ENCODE peak calls at places on chromosomes 6 and 20, in six cellular contexts. X is IMR-90, L is trophoblast cell, G is H1, Q is mesenchymal stem cell, T is neuronal stem cell. F is an unnamed sample.

GRCh38 chr6:75278474-75279077 is 6.0 kb downstream of the TMEM30A start:
- DNase-seq in X (no peak), T (no peak), L (no peak), G (no peak), Q (no peak), F (no peak)

GRCh38 chr6:160329188-160329587 is 19.0 kb upstream of the SLC22A3 start:
- DNase-seq in G (no peak), X (no peak), Q (no peak), L (no peak), T (no peak), F (no peak)

GRCh38 chr6:144583614-144583954 is 298.4 kb downstream of the UTRN start:
- DNase-seq in L (peak; percentile 63), G (no peak), Q (no peak), X (no peak), T (no peak), F (no peak)

GRCh38 chr6:43737272-43738081 is 32.5 kb upstream of the VEGFA start:
- DNase-seq in T (no peak), X (peak; percentile 28), G (no peak), L (no peak), Q (peak; percentile 47), F (peak; percentile 30)

GRCh38 chr6:4610256-4610655 is 165.9 kb upstream of the CDYL start:
- DNase-seq in L (no peak), G (no peak), Q (peak; percentile 49), X (peak; percentile 77), T (no peak), F (no peak)

GRCh38 chr6:129236110-129236509 is 353.2 kb downstream of the LAMA2 start:
- DNase-seq in G (no peak), T (no peak), X (no peak), Q (no peak), L (no peak), F (no peak)

GRCh38 chr20:59611286-59611685 is 6.9 kb downstream of the PHACTR3 start:
- DNase-seq in G (no peak), L (no peak), X (no peak), Q (no peak), T (no peak), F (no peak)

GRCh38 chr6:54681987-54682386 is 164.6 kb upstream of the FAM83B start:
- DNase-seq in L (peak; percentile 62), X (peak; percentile 84), T (no peak), G (no peak), Q (peak; percentile 72), F (no peak)

GRCh38 chr6:79215233-79215824 is 19.2 kb downstream of the HMGN3 start:
- DNase-seq in T (peak; percentile 76), Q (peak; percentile 63), G (no peak), L (peak; percentile 89), X (no peak), F (no peak)

GRCh38 chr6:157649311-157650260 is 173.5 kb upstream of the SNX9 start:
- DNase-seq in L (no peak), G (no peak), T (no peak), X (no peak), Q (no peak), F (no peak)

GRCh38 chr6:1616556-1617463 is 7.1 kb downstream of the FOXC1 start:
- DNase-seq in X (no peak), G (no peak), L (no peak), T (no peak), Q (no peak), F (no peak)

GRCh38 chr6:81821449-81821848 is 69.0 kb upstream of the TENT5A start:
- DNase-seq in L (no peak), T (no peak), G (no peak), X (no peak), Q (no peak), F (no peak)

GRCh38 chr6:100664274-100665040 is 199.7 kb upstream of the SIM1 start:
- DNase-seq in G (no peak), L (peak; percentile 64), X (peak; percentile 57), Q (peak; percentile 49), T (peak; percentile 3), F (no peak)

GRCh38 chr6:162379762-162380409 is 347.7 kb downstream of the PRKN start:
- DNase-seq in Q (peak; percentile 10), X (no peak), G (no peak), L (no peak), T (no peak), F (no peak)

GRCh38 chr20:63686492-63687321 is 9.7 kb upstream of the TNFRSF6B start:
- DNase-seq in X (peak; percentile 80), T (no peak), Q (peak; percentile 96), G (no peak), L (peak; percentile 81), F (no peak)

GRCh38 chr6:157269261-157269794 is 54.0 kb downstream of the TMEM242 start:
- DNase-seq in G (no peak), L (peak; percentile 2), X (peak; percentile 60), Q (peak; percentile 18), T (no peak), F (peak; percentile 24)

GRCh38 chr6:106745396-106745795 is 116.0 kb downstream of the QRSL1 start:
- DNase-seq in L (no peak), G (no peak), X (no peak), Q (no peak), T (no peak), F (no peak)

GRCh38 chr6:47603995-47604394 is 94.4 kb upstream of the ADGRF4 start:
- DNase-seq in T (no peak), G (no peak), Q (no peak), L (peak; percentile 43), X (no peak), F (no peak)
- H3K14ac ChIP-seq in T (no peak overlapping the region), G (no peak overlapping the region), Q (no peak overlapping the region), L (no peak overlapping the region), X (no peak overlapping the region), F (no peak overlapping the region)

GRCh38 chr6:73461537-73462350 is at the start of gene MTO1:
- DNase-seq in X (peak; percentile 90), G (peak; percentile 77), Q (peak; percentile 95), T (peak; percentile 60), L (peak; percentile 95), F (peak; percentile 80)
- H2BK5ac ChIP-seq in X (peak within 1 kb of the TSS; percentile 94), G (peak within 1 kb of the TSS; percentile 3), Q (peak within 1 kb of the TSS; percentile 36), T (peak within 1 kb of the TSS; percentile 72), L (peak within 1 kb of the TSS; percentile 67), F (no peak within 1 kb of the TSS)

GRCh38 chr20:46206025-46206424 is 87.9 kb downstream of the CD40 start:
- DNase-seq in X (peak; percentile 28), T (no peak), G (no peak), Q (peak; percentile 57), L (peak; percentile 42), F (no peak)
- H3K23ac ChIP-seq in X (no peak overlapping the region), T (no peak overlapping the region), G (no peak overlapping the region), Q (no peak overlapping the region), L (no peak overlapping the region), F (no peak overlapping the region)

GRCh38 chr6:127716425-127716930 is 139.5 kb downstream of the C6orf58 start:
- DNase-seq in G (no peak), X (no peak), Q (peak; percentile 55), T (no peak), L (no peak), F (no peak)

GRCh38 chr6:127717384-127717783 is 140.4 kb downstream of the C6orf58 start:
- DNase-seq in T (no peak), X (no peak), L (no peak), G (no peak), Q (no peak), F (no peak)
- H3K14ac ChIP-seq in T (no peak overlapping the region), X (no peak overlapping the region), L (no peak overlapping the region), G (no peak overlapping the region), Q (no peak overlapping the region), F (no peak overlapping the region)

GRCh38 chr20:20816969-20817368 is 104.5 kb upstream of the RALGAPA2 start:
- DNase-seq in G (no peak), L (no peak), Q (no peak), X (no peak), T (no peak), F (no peak)

GRCh38 chr20:20821496-20822260 is 109.2 kb upstream of the RALGAPA2 start:
- DNase-seq in X (no peak), G (peak; percentile 54), L (peak; percentile 78), T (no peak), Q (no peak), F (peak; percentile 78)

GRCh38 chr20:20823469-20823868 is 111.0 kb upstream of the RALGAPA2 start:
- DNase-seq in X (no peak), G (no peak), T (no peak), Q (no peak), L (no peak), F (no peak)

GRCh38 chr20:20820780-20821495 is 108.5 kb upstream of the RALGAPA2 start:
- DNase-seq in G (no peak), L (no peak), X (no peak), Q (no peak), T (no peak), F (no peak)

DNA sequence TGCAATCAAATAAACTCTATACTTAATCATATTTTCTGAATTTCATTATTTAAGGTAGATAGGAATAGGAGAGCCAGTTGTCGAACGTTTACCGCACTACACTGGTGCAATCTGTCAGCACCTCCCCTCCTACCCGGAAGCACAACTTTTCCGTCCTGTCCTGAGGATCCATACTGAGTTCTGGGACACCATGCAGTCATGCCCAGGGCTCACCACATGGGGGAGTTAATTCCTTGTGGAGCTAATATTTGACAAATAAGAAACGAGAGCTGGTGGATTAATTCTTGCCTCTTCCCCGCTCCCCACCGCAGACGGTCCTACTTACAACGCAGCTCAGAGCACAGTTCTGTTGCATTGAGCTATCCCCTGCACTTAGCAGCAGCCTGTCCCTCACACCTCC is 107.7 kb upstream of the RALGAPA2 start:
- DNase-seq in Q (no peak), L (peak; percentile 66), T (no peak), X (no peak), G (peak; percentile 69), F (peak; percentile 73)
- H2BK5ac ChIP-seq in Q (no peak overlapping the region), L (no peak overlapping the region), T (no peak overlapping the region), X (no peak overlapping the region), G (peak overlapping the region; percentile 89), F (no peak overlapping the region)

DNA sequence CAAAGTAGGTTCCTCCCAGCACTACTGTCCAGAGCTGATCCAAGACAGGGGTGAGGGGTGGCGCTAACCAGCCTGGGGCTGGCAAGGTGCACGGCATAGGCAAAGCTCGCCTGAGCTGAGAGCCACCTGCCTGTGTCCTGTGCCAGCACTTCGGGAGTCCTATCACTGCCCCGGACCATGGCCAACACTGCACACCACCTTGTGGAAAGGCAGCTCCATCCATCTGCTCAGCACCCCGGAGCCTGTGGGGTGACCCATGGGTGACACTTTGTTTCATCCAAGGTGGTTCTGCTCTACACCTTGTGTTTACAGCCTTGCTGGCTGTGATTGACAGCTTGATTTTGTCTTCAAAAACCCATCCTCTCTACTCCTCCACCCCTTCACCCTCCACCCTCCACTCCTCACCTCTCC is 32.9 kb upstream of the GATA5 start:
- DNase-seq in L (no peak), Q (no peak), T (no peak), X (no peak), G (no peak), F (no peak)
- H3K23ac ChIP-seq in L (no peak overlapping the region), Q (no peak overlapping the region), T (no peak overlapping the region), X (no peak overlapping the region), G (no peak overlapping the region), F (no peak overlapping the region)

DNA sequence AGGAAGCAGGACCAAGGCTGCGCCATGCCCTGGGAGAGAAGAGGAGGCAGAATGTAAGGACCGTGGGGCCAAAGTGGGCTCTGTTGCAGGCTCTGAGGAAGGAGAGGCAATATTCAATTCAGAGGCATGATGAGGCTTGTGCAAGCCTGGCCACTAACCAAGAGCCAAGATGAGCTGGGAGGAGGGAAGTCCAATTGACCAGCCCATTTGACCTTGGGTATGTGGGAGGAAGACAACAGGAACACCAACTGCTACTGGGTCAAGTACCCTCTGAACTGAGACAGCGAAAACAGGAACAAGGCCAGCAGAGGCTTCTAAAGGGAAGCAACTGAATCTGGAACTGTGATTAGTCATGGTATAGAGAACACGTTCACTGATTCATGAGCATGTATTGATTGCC is 779.6 kb downstream of the MAFB start:
- DNase-seq in Q (no peak), X (no peak), T (no peak), L (peak; percentile 17), G (no peak), F (no peak)
- H3K14ac ChIP-seq in Q (no peak overlapping the region), X (no peak overlapping the region), T (no peak overlapping the region), L (no peak overlapping the region), G (no peak overlapping the region), F (no peak overlapping the region)

F was measured in H9.